ENCODE peak calls at places on chromosomes 1 and 21, in four cellular contexts. U is naive thymus-derived CD4-positive, alpha-beta T cell; R is lung; P is HAP-1. Q is an unnamed sample. For H3K36me3 and H3K27me3, the result is how much of the 10 kb centered on the place peaks cover.

GRCh38 chr1:94121411-94121821 is 468 bp upstream of the ABCA4 start:
- DNase-seq in P (no peak), R (no peak), U (no peak), Q (no peak)

GRCh38 chr1:243693764-243694163 is 156.3 kb downstream of the AKT3 start:
- DNase-seq in P (no peak), R (no peak), U (no peak), Q (no peak)

GRCh38 chr1:213385806-213386324 is 334.8 kb downstream of the RPS6KC1 start:
- DNase-seq in U (no peak), P (no peak), R (no peak), Q (no peak)

GRCh38 chr21:42523941-42524340 is 10.3 kb downstream of the SLC37A1 start:
- DNase-seq in R (no peak), U (no peak), P (no peak), Q (no peak)

GRCh38 chr1:27341525-27342252 is at the start of gene SYTL1:
- DNase-seq in P (no peak), U (peak), R (peak), Q (peak)

GRCh38 chr1:47572731-47573505 is 135.1 kb downstream of the FOXD2 start:
- DNase-seq in R (no peak), P (no peak), U (no peak), Q (no peak)

GRCh38 chr1:212822956-212823355 is 24.5 kb downstream of the SPATA45 start:
- DNase-seq in R (no peak), U (no peak), P (no peak), Q (no peak)

GRCh38 chr21:22575165-22575584 is 1577.0 kb downstream of the NCAM2 start:
- DNase-seq in R (no peak), P (peak), U (no peak), Q (no peak)

GRCh38 chr1:104592926-104593325 is 843.2 kb downstream of the AMY1C start:
- DNase-seq in P (no peak), R (no peak), U (no peak), Q (no peak)

GRCh38 chr1:89831462-89832113 is 10.8 kb downstream of the LRRC8D start:
- DNase-seq in P (no peak), U (no peak), R (no peak), Q (no peak)

GRCh38 chr1:26610781-26611180 is 81.2 kb downstream of the RPS6KA1 start:
- DNase-seq in P (no peak), U (no peak), R (no peak), Q (no peak)

GRCh38 chr1:4059270-4059669 is 159.2 kb upstream of the C1orf174 start:
- DNase-seq in U (no peak), P (no peak), R (no peak), Q (no peak)

GRCh38 chr1:34690269-34690668 is 64.6 kb upstream of the GJB5 start:
- DNase-seq in P (no peak), U (no peak), R (no peak), Q (no peak)

GRCh38 chr1:22260860-22261432 is 118.0 kb upstream of the WNT4 start:
- DNase-seq in R (no peak), U (no peak), P (no peak), Q (no peak)

GRCh38 chr1:99579691-99580171 is 66.2 kb upstream of the PALMD start:
- DNase-seq in U (no peak), R (no peak), P (no peak), Q (no peak)

GRCh38 chr1:10540277-10541005 is 65.7 kb downstream of the PEX14 start:
- DNase-seq in P (no peak), R (no peak), U (no peak), Q (no peak)

GRCh38 chr1:204923209-204923608 is 52.5 kb downstream of the NFASC start:
- DNase-seq in P (no peak), U (no peak), R (no peak), Q (no peak)

GRCh38 chr21:29586696-29587095 is 288.0 kb downstream of the BACH1 start:
- DNase-seq in R (no peak), P (no peak), U (no peak), Q (no peak)

GRCh38 chr1:218377143-218377660 is 32.1 kb downstream of the TGFB2 start:
- DNase-seq in U (no peak), P (peak), R (no peak), Q (no peak)

GRCh38 chr1:55894521-55894920 is 679.4 kb upstream of the USP24 start:
- DNase-seq in U (no peak), P (no peak), R (no peak), Q (no peak)

GRCh38 chr1:53135735-53136114 is 6.7 kb downstream of the SLC1A7 start:
- DNase-seq in U (no peak), P (no peak), R (no peak), Q (no peak)

GRCh38 chr1:45979074-45979777 is 153.2 kb downstream of the PIK3R3 start:
- DNase-seq in P (peak), U (no peak), R (no peak), Q (no peak)

GRCh38 chr1:84836145-84836544 is 56.9 kb downstream of the LPAR3 start:
- DNase-seq in U (no peak), P (no peak), R (no peak), Q (no peak)

GRCh38 chr1:23799570-23800395 is 771 bp downstream of the GALE start:
- DNase-seq in U (no peak), P (no peak), R (peak), Q (no peak)

GRCh38 chr1:3350441-3351261 is 103.8 kb upstream of the ARHGEF16 start:
- DNase-seq in R (no peak), P (no peak), U (no peak), Q (no peak)

GRCh38 chr1:155080250-155081228 is 1.9 kb downstream of the EFNA3 start:
- DNase-seq in P (peak), U (no peak), R (no peak), Q (peak)

GRCh38 chr1:247474367-247474766 is 16.5 kb upstream of the OR2B11 start:
- DNase-seq in P (no peak), U (no peak), R (no peak), Q (no peak)

GRCh38 chr1:91792393-91793032 is 93.4 kb downstream of the TGFBR3 start:
- DNase-seq in P (peak), R (no peak), U (no peak), Q (no peak)

GRCh38 chr1:211775208-211775607 is 55.4 kb downstream of the LPGAT1 start:
- DNase-seq in P (no peak), R (no peak), U (no peak), Q (no peak)
- H3K36me3 ChIP-seq in P (under half), R (under half), U (under half), Q (under half)

DNA sequence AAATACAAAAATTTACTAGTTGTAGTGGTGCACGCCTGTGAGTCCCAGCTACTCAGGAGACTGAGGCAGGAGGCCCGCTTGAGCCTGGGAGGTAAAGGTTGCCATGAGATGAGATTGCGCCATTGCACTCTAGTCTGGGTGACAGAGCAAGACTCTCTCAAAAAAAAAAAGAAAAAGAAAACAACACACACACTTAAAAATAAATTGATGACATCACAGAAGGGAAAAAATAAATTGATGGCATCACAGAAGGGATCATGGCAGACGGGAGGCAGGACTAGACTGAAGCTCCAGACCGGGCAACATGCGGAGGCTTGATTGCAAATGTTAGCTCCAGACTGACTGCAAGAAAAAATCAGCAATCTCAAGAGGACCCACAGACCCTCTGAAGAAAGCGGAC is 43.3 kb downstream of the KLHL20 start:
- DNase-seq in U (no peak), R (no peak), P (no peak), Q (no peak)
- H3K27me3 ChIP-seq in U (under half), R (under half), P (under half), Q (under half)

DNA sequence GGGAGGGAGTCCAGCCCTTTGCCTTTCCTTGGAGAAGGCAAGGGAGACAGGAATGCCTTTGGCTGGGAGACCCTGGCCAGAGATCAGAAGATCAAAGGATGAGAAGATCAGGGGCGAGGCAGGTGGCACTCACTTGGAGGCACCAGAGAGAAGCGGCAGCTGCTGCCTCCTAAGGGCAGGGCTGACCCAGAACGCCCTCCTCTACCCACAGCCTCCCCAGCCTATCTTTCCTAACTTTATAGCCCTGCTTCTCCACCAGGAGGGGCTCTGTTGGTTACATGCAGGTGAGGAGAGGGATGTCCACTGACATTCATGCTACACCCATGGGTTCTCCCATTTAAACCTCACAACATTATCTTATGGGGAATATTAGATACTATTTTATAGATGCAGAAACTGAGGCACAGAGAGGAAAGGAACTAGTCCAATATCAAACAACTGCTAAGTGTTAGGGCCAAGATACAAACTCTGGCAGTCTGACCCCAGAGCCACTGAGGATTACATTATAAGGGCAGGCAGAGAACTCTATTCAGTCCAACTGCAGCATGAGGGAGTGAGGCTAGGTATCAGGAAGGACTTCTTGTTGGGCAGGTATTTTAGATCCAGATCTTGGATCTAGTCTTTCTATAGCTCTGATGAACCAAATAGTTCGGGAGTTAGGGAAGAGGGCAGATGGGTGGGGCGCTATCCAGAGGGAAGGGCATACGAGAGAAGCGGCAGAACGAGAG is 19.9 kb downstream of the LGR6 start:
- DNase-seq in R (no peak), P (no peak), U (no peak), Q (no peak)
- H3K4me3 ChIP-seq in R (no peak), P (peak), U (no peak), Q (no peak)

GRCh38 chr1:88783145-88783544 is 99.1 kb downstream of the PKN2 start:
- DNase-seq in R (no peak), P (no peak), U (no peak), Q (no peak)
- H3K36me3 ChIP-seq in R (under half), P (under half), U (under half), Q (under half)

GRCh38 chr1:232249834-232250233 is 380.1 kb downstream of the SIPA1L2 start:
- DNase-seq in P (no peak), R (no peak), U (no peak), Q (no peak)

GRCh38 chr1:232250838-232251237 is 379.1 kb downstream of the SIPA1L2 start:
- DNase-seq in P (no peak), U (no peak), R (no peak), Q (no peak)

GRCh38 chr1:232249335-232249734 is 380.6 kb downstream of the SIPA1L2 start:
- DNase-seq in U (no peak), R (no peak), P (no peak), Q (no peak)

GRCh38 chr1:232250410-232250809 is 379.5 kb downstream of the SIPA1L2 start:
- DNase-seq in P (no peak), U (no peak), R (no peak), Q (no peak)

DNA sequence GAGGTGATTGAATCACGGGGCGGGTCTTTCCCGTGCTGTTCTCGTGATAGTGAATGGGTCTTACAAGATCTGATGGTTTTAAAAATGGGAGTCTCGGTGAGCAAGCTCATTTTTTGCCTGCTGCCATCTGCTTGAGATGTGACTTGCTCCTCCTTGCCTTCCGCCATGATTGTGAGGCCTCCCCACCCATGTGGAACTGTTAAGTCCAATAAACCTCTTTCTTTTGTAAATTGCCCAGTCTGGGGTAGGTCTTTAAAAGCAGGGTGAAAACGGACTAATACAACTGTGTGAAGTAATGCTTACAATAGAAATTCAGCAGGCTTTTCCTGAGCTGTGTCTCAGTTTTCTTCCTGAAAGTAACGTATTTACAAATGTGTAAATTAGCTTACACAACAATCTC is 377.2 kb downstream of the SIPA1L2 start:
- DNase-seq in R (no peak), P (peak), U (no peak), Q (no peak)
- H3K27me3 ChIP-seq in R (under half), P (under half), U (under half), Q (under half)

GRCh38 chr21:36700961-36701911 is 2.3 kb downstream of the SIM2 start:
- DNase-seq in P (no peak), U (no peak), R (no peak), Q (no peak)

GRCh38 chr21:36700295-36700960 is 1.5 kb downstream of the SIM2 start:
- DNase-seq in U (no peak), R (no peak), P (peak), Q (no peak)

GRCh38 chr21:36699026-36699545 is at the start of gene SIM2:
- DNase-seq in P (peak), R (no peak), U (no peak), Q (peak)

GRCh38 chr21:36698160-36699025 is 522 bp upstream of the SIM2 start:
- DNase-seq in U (no peak), R (no peak), P (peak), Q (peak)

GRCh38 chr21:36699546-36700294 is 805 bp downstream of the SIM2 start:
- DNase-seq in R (no peak), U (no peak), P (peak), Q (no peak)
- H3K4me3 ChIP-seq in R (no peak), U (no peak), P (peak), Q (peak)

DNA sequence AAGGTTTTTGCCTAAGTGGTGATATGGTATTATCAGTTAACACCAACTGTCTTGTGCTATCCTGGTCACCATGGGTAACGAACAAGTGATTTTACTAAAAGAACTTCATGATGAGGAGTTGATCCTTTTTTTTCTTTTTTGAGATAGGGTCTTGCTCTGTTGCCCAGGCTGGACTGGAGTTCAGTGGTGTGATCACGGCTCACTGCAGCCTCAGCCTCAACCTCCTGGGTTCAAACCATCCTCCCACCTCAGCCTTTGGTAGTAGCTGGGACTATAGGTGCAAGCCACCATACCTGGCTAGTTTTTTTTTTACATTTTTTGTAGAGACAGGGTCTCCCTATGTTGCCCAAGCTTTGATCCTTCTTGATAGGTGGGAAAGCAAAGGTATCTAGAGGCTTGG is 5.1 kb downstream of the METTL13 start:
- DNase-seq in U (no peak), R (no peak), P (no peak), Q (no peak)
- H3K36me3 ChIP-seq in U (half or more), R (under half), P (half or more), Q (under half)

Q was measured in pancreas.